ENCODE peak calls at places on chromosomes 5 and 9, in eight cellular contexts. One of them, this sample, is unnamed.

GRCh38 chr9:11319477-11320060 is 706.8 kb upstream of the PTPRD start:
- DNase-seq in kidney epithelial cell: no peak
- DNase-seq in heart right ventricle: no peak
- DNase-seq in GM12865: peak; percentile 1
- DNase-seq in CD4-positive, alpha-beta T cell: no peak
- DNase-seq in A172: peak; percentile 26
- DNase-seq in activated CD8-positive, alpha-beta memory T cell treated with anti-CD3 and anti-CD28 coated beads, Interleukin-2, amount 50 U/mL, for 48 hours: no peak
- DNase-seq in NCI-H146: peak; percentile 93
- DNase-seq in this sample: no peak

GRCh38 chr5:56490971-56491468 is 257.9 kb upstream of the ANKRD55 start:
- DNase-seq in CD4-positive, alpha-beta T cell: peak; percentile 50
- DNase-seq in kidney epithelial cell: no peak
- DNase-seq in GM12865: no peak
- DNase-seq in A172: no peak
- DNase-seq in activated CD8-positive, alpha-beta memory T cell treated with anti-CD3 and anti-CD28 coated beads, Interleukin-2, amount 50 U/mL, for 48 hours: no peak
- DNase-seq in heart right ventricle: no peak
- DNase-seq in NCI-H146: no peak
- DNase-seq in this sample: no peak

GRCh38 chr5:113652161-113652560 is 138.7 kb downstream of the YTHDC2 start:
- DNase-seq in GM12865: no peak
- DNase-seq in A172: no peak
- DNase-seq in heart right ventricle: no peak
- DNase-seq in kidney epithelial cell: no peak
- DNase-seq in CD4-positive, alpha-beta T cell: no peak
- DNase-seq in NCI-H146: no peak
- DNase-seq in activated CD8-positive, alpha-beta memory T cell treated with anti-CD3 and anti-CD28 coated beads, Interleukin-2, amount 50 U/mL, for 48 hours: no peak
- DNase-seq in this sample: no peak

GRCh38 chr5:40680741-40681350 is 1.1 kb downstream of the PTGER4 start:
- DNase-seq in NCI-H146: no peak
- DNase-seq in heart right ventricle: no peak
- DNase-seq in A172: no peak
- DNase-seq in GM12865: peak; percentile 15
- DNase-seq in activated CD8-positive, alpha-beta memory T cell treated with anti-CD3 and anti-CD28 coated beads, Interleukin-2, amount 50 U/mL, for 48 hours: peak; percentile 75
- DNase-seq in kidney epithelial cell: no peak
- DNase-seq in CD4-positive, alpha-beta T cell: peak; percentile 36
- DNase-seq in this sample: no peak

GRCh38 chr5:81428866-81429265 is 34.9 kb upstream of the ACOT12 start:
- DNase-seq in A172: peak; percentile 27
- DNase-seq in kidney epithelial cell: no peak
- DNase-seq in GM12865: no peak
- DNase-seq in NCI-H146: no peak
- DNase-seq in CD4-positive, alpha-beta T cell: no peak
- DNase-seq in heart right ventricle: no peak
- DNase-seq in activated CD8-positive, alpha-beta memory T cell treated with anti-CD3 and anti-CD28 coated beads, Interleukin-2, amount 50 U/mL, for 48 hours: no peak
- DNase-seq in this sample: no peak

GRCh38 chr5:180173875-180174586 is 35.0 kb downstream of the RASGEF1C start:
- DNase-seq in A172: peak; percentile 60
- DNase-seq in GM12865: no peak
- DNase-seq in NCI-H146: no peak
- DNase-seq in CD4-positive, alpha-beta T cell: no peak
- DNase-seq in heart right ventricle: no peak
- DNase-seq in kidney epithelial cell: peak; percentile 47
- DNase-seq in activated CD8-positive, alpha-beta memory T cell treated with anti-CD3 and anti-CD28 coated beads, Interleukin-2, amount 50 U/mL, for 48 hours: no peak
- DNase-seq in this sample: no peak

GRCh38 chr5:95725937-95726810 is 5.0 kb upstream of the RHOBTB3 start:
- DNase-seq in GM12865: peak; percentile 70
- DNase-seq in A172: no peak
- DNase-seq in CD4-positive, alpha-beta T cell: no peak
- DNase-seq in activated CD8-positive, alpha-beta memory T cell treated with anti-CD3 and anti-CD28 coated beads, Interleukin-2, amount 50 U/mL, for 48 hours: no peak
- DNase-seq in kidney epithelial cell: no peak
- DNase-seq in heart right ventricle: no peak
- DNase-seq in NCI-H146: no peak
- DNase-seq in this sample: no peak

GRCh38 chr9:11064853-11065252 is 452.1 kb upstream of the PTPRD start:
- DNase-seq in A172: peak; percentile 96
- DNase-seq in kidney epithelial cell: no peak
- DNase-seq in GM12865: no peak
- DNase-seq in NCI-H146: peak; percentile 66
- DNase-seq in CD4-positive, alpha-beta T cell: no peak
- DNase-seq in heart right ventricle: no peak
- DNase-seq in activated CD8-positive, alpha-beta memory T cell treated with anti-CD3 and anti-CD28 coated beads, Interleukin-2, amount 50 U/mL, for 48 hours: no peak
- DNase-seq in this sample: no peak

GRCh38 chr5:7917130-7918123 is 48.5 kb downstream of the MTRR start:
- DNase-seq in NCI-H146: no peak
- DNase-seq in heart right ventricle: no peak
- DNase-seq in A172: no peak
- DNase-seq in kidney epithelial cell: no peak
- DNase-seq in GM12865: no peak
- DNase-seq in CD4-positive, alpha-beta T cell: no peak
- DNase-seq in activated CD8-positive, alpha-beta memory T cell treated with anti-CD3 and anti-CD28 coated beads, Interleukin-2, amount 50 U/mL, for 48 hours: no peak
- DNase-seq in this sample: no peak

GRCh38 chr5:105903069-105903468 is 1767.7 kb downstream of the EFNA5 start:
- DNase-seq in CD4-positive, alpha-beta T cell: no peak
- DNase-seq in GM12865: no peak
- DNase-seq in NCI-H146: peak; percentile 3
- DNase-seq in heart right ventricle: no peak
- DNase-seq in kidney epithelial cell: no peak
- DNase-seq in A172: no peak
- DNase-seq in activated CD8-positive, alpha-beta memory T cell treated with anti-CD3 and anti-CD28 coated beads, Interleukin-2, amount 50 U/mL, for 48 hours: no peak
- DNase-seq in this sample: no peak

GRCh38 chr5:136032564-136032963 is 3.8 kb downstream of the TGFBI start:
- DNase-seq in heart right ventricle: no peak
- DNase-seq in activated CD8-positive, alpha-beta memory T cell treated with anti-CD3 and anti-CD28 coated beads, Interleukin-2, amount 50 U/mL, for 48 hours: no peak
- DNase-seq in kidney epithelial cell: no peak
- DNase-seq in NCI-H146: no peak
- DNase-seq in CD4-positive, alpha-beta T cell: no peak
- DNase-seq in GM12865: peak; percentile 28
- DNase-seq in A172: peak; percentile 66
- DNase-seq in this sample: no peak

GRCh38 chr5:54997081-54997480 is 11.7 kb upstream of the ESM1 start:
- DNase-seq in NCI-H146: no peak
- DNase-seq in heart right ventricle: no peak
- DNase-seq in kidney epithelial cell: no peak
- DNase-seq in activated CD8-positive, alpha-beta memory T cell treated with anti-CD3 and anti-CD28 coated beads, Interleukin-2, amount 50 U/mL, for 48 hours: no peak
- DNase-seq in CD4-positive, alpha-beta T cell: no peak
- DNase-seq in A172: no peak
- DNase-seq in GM12865: no peak
- DNase-seq in this sample: no peak

GRCh38 chr5:154652746-154653417 is 102.3 kb upstream of the LARP1 start:
- DNase-seq in GM12865: no peak
- DNase-seq in A172: no peak
- DNase-seq in kidney epithelial cell: no peak
- DNase-seq in NCI-H146: no peak
- DNase-seq in activated CD8-positive, alpha-beta memory T cell treated with anti-CD3 and anti-CD28 coated beads, Interleukin-2, amount 50 U/mL, for 48 hours: no peak
- DNase-seq in CD4-positive, alpha-beta T cell: no peak
- DNase-seq in heart right ventricle: no peak
- DNase-seq in this sample: no peak